ENCODE peak calls at places on chromosomes 4 and X, in seven cellular contexts. G is sciatic nerve, K is endodermal cell, N is non-pigmented ciliary epithelial cell, T is ovary, C is pons, E is tibial artery. P is an unnamed sample.

GRCh38 chr4:76856183-76856969 is 41.6 kb downstream of the SOWAHB start:
- DNase-seq in N (no peak), E (no peak), T (no peak), C (no peak), G (no peak), K (no peak), P (no peak)

GRCh38 chr4:81499840-81500239 is 28.1 kb upstream of the RASGEF1B start:
- DNase-seq in G (no peak), K (peak; percentile 54), C (no peak), N (no peak), T (no peak), E (no peak), P (no peak)

GRCh38 chrX:45505214-45505613 is 304.5 kb upstream of the DIPK2B start:
- DNase-seq in C (no peak), T (no peak), G (no peak), K (no peak), N (peak; percentile 71), E (no peak), P (no peak)

GRCh38 chrX:110706446-110706845 is 89.2 kb downstream of the CHRDL1 start:
- DNase-seq in T (no peak), G (no peak), C (no peak), K (no peak), E (no peak), N (no peak), P (no peak)

GRCh38 chr4:3522651-3523050 is 9.6 kb downstream of the LRPAP1 start:
- DNase-seq in E (no peak), G (peak; percentile 35), T (no peak), K (no peak), N (no peak), C (no peak), P (no peak)

GRCh38 chr4:83112239-83112638 is 2.3 kb downstream of the PLAC8 start:
- DNase-seq in T (no peak), G (no peak), E (no peak), C (peak; percentile 53), K (no peak), N (no peak), P (no peak)

GRCh38 chr4:36509816-36510215 is 228.4 kb downstream of the DTHD1 start:
- DNase-seq in G (no peak), N (no peak), E (no peak), C (no peak), K (no peak), T (no peak), P (no peak)

GRCh38 chrX:71056857-71057256 is 11.3 kb downstream of the SNX12 start:
- DNase-seq in K (no peak), E (no peak), N (no peak), T (no peak), C (no peak), G (no peak), P (no peak)

GRCh38 chr4:2507855-2508254 is 28.6 kb upstream of the FAM193A start:
- DNase-seq in K (no peak), T (no peak), G (no peak), C (no peak), E (no peak), N (no peak), P (no peak)

GRCh38 chr4:72896515-72896914 is 173.0 kb downstream of the COX18 start:
- DNase-seq in K (no peak), N (peak; percentile 69), G (no peak), C (no peak), T (no peak), E (no peak), P (no peak)

GRCh38 chr4:55637272-55637820 is 1.2 kb upstream of the NMU start:
- DNase-seq in K (peak; percentile 75), E (no peak), G (no peak), N (no peak), T (no peak), C (no peak), P (no peak)

GRCh38 chrX:137573356-137574101 is 7.6 kb downstream of the ZIC3 start:
- DNase-seq in K (peak; percentile 81), C (no peak), G (no peak), N (no peak), E (no peak), T (no peak), P (no peak)

GRCh38 chr4:100079264-100079663 is 111.0 kb downstream of the DDIT4L start:
- DNase-seq in K (no peak), E (no peak), N (no peak), C (no peak), G (no peak), T (no peak), P (no peak)

GRCh38 chr4:57602133-57602532 is 491.9 kb upstream of the IGFBP7 start:
- DNase-seq in K (no peak), G (no peak), N (no peak), T (no peak), E (no peak), C (no peak), P (no peak)

P was measured in heart left ventricle.